ENCODE peak calls at places on chromosome 11, in four cellular contexts. L, J, U and M are unnamed samples.

GRCh38 chr11:876550-876949 is 33.9 kb downstream of the TSPAN4 start:
- DNase-seq in L (no peak), U (no peak), J (peak), M (no peak)

GRCh38 chr11:19939415-19939929 is 220.8 kb downstream of the DBX1 start:
- DNase-seq in L (no peak), U (no peak), J (no peak), M (no peak)

GRCh38 chr11:289706-290620 is 1.0 kb downstream of the PGGHG start:
- DNase-seq in L (peak), J (no peak), U (no peak), M (no peak)

GRCh38 chr11:128809128-128809527 is 58.0 kb downstream of the KCNJ1 start:
- DNase-seq in J (no peak), U (no peak), L (no peak), M (no peak)

GRCh38 chr11:95304777-95305176 is 73.8 kb upstream of the SESN3 start:
- DNase-seq in U (no peak), L (no peak), J (no peak), M (no peak)

GRCh38 chr11:75627879-75628668 is 40.8 kb downstream of the MAP6 start:
- DNase-seq in J (no peak), U (no peak), L (no peak), M (peak)

GRCh38 chr11:61954106-61955030 is 4.2 kb downstream of the BEST1 start:
- DNase-seq in J (no peak), U (no peak), L (no peak), M (no peak)

GRCh38 chr11:77191823-77192495 is 63.9 kb downstream of the MYO7A start:
- DNase-seq in U (peak), L (no peak), J (no peak), M (peak)

GRCh38 chr11:110856993-110857812 is 145.0 kb upstream of the ARHGAP20 start:
- DNase-seq in J (no peak), U (no peak), L (no peak), M (no peak)

GRCh38 chr11:67082071-67082791 is 25.6 kb downstream of the RHOD start:
- DNase-seq in J (no peak), L (no peak), U (no peak), M (peak)

GRCh38 chr11:19727246-19727645 is 14.6 kb downstream of the NAV2 start:
- DNase-seq in J (peak), L (no peak), U (no peak), M (no peak)